ENCODE peak calls at places on chromosomes 12 and 14, in five cellular contexts. I is spleen, K is adrenal gland, T is AG04450, V is left ventricle myocardium inferior. P is an unnamed sample.

GRCh38 chr14:81062380-81062779 is 107.0 kb downstream of the TSHR start:
- DNase-seq in T (no peak), V (no peak), I (no peak), K (no peak), P (no peak)

GRCh38 chr14:58488550-58488949 is 61.0 kb downstream of the KIAA0586 start:
- DNase-seq in T (no peak), K (no peak), I (no peak), V (no peak), P (no peak)

GRCh38 chr12:120522568-120522967 is 6.4 kb downstream of the COQ5 start:
- DNase-seq in K (no peak), V (no peak), T (no peak), I (no peak), P (no peak)

GRCh38 chr12:80282761-80283160 is 161.3 kb upstream of the PTPRQ start:
- DNase-seq in V (no peak), K (no peak), T (no peak), I (no peak), P (no peak)

GRCh38 chr12:26878661-26879119 is 45.7 kb upstream of the ITPR2 start:
- DNase-seq in I (no peak), T (no peak), K (peak), V (peak), P (peak)

GRCh38 chr14:77140343-77140936 is 1.2 kb downstream of the ZDHHC22 start:
- DNase-seq in I (peak), K (no peak), T (no peak), V (no peak), P (no peak)

GRCh38 chr14:94394594-94395305 is 6.3 kb upstream of the SERPINA1 start:
- DNase-seq in I (peak), K (no peak), V (peak), T (no peak), P (peak)

GRCh38 chr12:15212877-15213276 is 8.3 kb downstream of the RERG start:
- DNase-seq in T (no peak), V (no peak), I (no peak), K (no peak), P (no peak)

GRCh38 chr12:63814146-63814774 is 30.2 kb upstream of the SRGAP1 start:
- DNase-seq in I (no peak), V (no peak), T (no peak), K (no peak), P (no peak)

DNA sequence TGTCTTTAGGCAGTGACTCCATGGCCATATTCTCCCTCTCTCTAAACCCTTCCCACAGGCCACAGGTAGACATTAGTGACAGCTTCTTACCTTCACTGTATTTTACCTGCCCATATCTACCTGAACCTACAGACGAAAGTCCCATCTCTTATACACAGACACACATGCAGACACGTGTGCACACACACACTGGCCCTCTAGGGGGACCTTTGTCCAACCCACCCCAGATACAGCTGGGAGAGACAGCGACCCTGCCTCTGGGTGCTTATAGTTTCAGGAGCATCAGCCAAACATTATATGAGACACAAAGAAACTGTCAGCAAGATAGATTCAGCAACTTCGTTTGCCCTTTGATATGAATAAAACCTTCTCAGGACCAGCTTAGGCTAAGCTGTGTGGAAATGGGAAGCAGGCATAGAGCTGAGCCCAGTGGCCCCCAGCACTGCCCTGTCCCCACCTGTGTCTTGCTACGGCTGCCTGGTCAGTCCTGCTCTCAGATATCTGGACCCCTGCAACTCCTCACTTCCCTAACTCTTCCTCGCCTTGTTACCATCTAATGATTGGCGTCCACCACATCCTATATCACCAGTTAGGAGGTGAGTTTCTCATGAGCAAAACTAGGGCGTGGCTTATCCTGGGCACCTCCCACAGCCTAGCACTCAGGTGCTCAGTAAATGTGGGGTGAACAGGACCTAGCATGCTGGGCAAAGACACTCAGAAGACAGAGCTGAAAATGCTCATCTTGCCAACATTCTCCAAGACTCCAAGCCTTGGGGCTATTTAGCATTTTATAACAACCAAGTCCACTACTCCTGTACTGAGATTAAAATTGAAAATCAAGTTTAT is 12.0 kb upstream of the CD9 start:
- DNase-seq in T (no peak), I (no peak), K (no peak), V (no peak), P (no peak)
- TF ChIP-seq CTCF in T (no peak), I (no peak), K (no peak), V (no peak), P (no peak)

GRCh38 chr14:104084251-104085002 is 1.1 kb upstream of the ASPG start:
- DNase-seq in V (no peak), I (no peak), T (no peak), K (no peak), P (no peak)

GRCh38 chr14:104086210-104086660 is 735 bp downstream of the ASPG start:
- DNase-seq in V (peak), T (no peak), I (no peak), K (no peak), P (no peak)

GRCh38 chr14:104086661-104087461 is 1.4 kb downstream of the ASPG start:
- DNase-seq in K (no peak), T (no peak), I (no peak), V (peak), P (no peak)

GRCh38 chr14:104085889-104086201 is 345 bp downstream of the ASPG start:
- DNase-seq in I (no peak), T (no peak), K (no peak), V (no peak), P (no peak)

DNA sequence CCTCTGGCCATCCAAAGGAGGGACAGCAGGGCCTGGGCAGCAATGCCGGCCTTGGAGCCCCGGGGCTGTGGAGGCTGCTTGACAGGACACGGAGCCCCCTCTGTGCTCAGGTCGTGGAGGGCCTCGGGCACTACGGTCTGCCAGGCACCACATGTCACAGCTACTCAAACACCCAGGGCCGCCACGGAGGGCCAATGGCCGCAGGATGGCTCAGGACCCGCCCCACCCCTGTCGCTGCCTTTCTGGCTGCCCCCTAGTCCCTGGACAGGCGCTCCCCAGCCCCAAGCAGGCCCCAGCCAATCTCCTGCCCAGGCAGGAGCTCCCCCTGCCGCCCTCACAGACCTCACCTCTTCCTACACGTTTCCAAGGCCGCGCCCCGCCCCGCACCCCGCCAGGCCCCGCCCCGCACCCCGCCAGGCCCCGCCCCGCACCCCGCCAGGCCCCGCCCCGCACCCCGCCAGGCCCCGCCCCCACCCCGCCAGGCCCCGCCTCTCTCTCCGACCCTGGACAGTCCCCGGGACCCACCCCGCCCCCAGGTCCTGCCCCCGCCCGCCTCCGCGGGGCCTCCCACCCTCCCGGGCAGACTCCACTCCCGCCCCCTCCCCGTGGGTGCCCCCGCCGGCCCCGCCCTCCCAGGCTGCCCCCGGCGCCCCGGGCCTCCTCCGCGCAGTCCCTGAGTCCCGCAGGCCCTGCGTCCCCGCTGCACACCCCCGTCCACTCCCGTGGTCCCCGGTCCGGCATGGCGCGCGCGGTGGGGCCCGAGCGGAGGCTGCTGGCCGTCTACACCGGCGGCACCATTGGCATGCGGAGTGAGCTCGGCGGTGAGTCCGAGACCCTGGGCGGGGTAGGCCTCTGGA is at the start of gene ASPG:
- DNase-seq in V (peak), I (peak), T (no peak), K (peak), P (no peak)
- H3K27ac ChIP-seq in V (peak), I (no peak), T (no peak), K (no peak), P (peak)

GRCh38 chr14:90060965-90061848 is 587 bp upstream of the KCNK13 start:
- DNase-seq in V (no peak), T (no peak), K (peak), I (no peak), P (no peak)

GRCh38 chr14:90058876-90059458 is 2.8 kb upstream of the KCNK13 start:
- DNase-seq in V (no peak), I (no peak), K (no peak), T (no peak), P (no peak)

GRCh38 chr14:90062852-90063539 is 1.2 kb downstream of the KCNK13 start:
- DNase-seq in I (no peak), T (no peak), V (no peak), K (no peak), P (no peak)

GRCh38 chr14:90061849-90062794 is at the start of gene KCNK13:
- DNase-seq in T (no peak), I (no peak), V (peak), K (peak), P (no peak)

GRCh38 chr14:90060312-90060964 is 1.4 kb upstream of the KCNK13 start:
- DNase-seq in K (peak), T (no peak), V (peak), I (no peak), P (no peak)
- TF ChIP-seq CTCF in K (peak), T (peak), V (peak), I (peak), P (peak)

DNA sequence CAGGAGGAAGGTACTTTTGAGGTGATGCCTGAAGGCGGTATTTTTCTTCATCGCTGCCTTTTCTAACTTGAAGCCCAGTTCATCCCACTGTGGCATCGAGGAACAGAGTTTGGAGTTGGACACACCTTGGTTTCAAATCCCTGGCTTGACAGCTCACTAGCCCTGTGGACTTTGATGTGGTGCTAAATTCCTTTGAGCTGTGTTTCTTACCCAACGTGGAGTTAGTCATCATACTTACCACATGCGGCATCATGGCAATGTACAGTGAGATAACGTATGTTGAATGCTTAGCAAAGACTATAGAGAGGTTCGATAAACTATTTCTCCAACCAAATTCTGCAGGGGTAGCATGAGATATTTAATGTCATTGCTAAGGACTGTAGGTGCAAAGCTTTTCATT is 3.4 kb downstream of the PLEKHG3 start:
- DNase-seq in T (peak), I (no peak), K (no peak), V (no peak), P (no peak)
- H3K27ac ChIP-seq in T (no peak), I (peak), K (no peak), V (peak), P (peak)

GRCh38 chr12:44034916-44035315 is 199.0 kb downstream of the TMEM117 start:
- DNase-seq in I (no peak), V (no peak), K (no peak), T (no peak), P (no peak)

GRCh38 chr12:44036875-44037443 is 201.1 kb downstream of the TMEM117 start:
- DNase-seq in K (no peak), I (no peak), V (no peak), T (no peak), P (no peak)

GRCh38 chr12:44029194-44029593 is 193.3 kb downstream of the TMEM117 start:
- DNase-seq in T (no peak), V (no peak), I (no peak), K (no peak), P (no peak)

DNA sequence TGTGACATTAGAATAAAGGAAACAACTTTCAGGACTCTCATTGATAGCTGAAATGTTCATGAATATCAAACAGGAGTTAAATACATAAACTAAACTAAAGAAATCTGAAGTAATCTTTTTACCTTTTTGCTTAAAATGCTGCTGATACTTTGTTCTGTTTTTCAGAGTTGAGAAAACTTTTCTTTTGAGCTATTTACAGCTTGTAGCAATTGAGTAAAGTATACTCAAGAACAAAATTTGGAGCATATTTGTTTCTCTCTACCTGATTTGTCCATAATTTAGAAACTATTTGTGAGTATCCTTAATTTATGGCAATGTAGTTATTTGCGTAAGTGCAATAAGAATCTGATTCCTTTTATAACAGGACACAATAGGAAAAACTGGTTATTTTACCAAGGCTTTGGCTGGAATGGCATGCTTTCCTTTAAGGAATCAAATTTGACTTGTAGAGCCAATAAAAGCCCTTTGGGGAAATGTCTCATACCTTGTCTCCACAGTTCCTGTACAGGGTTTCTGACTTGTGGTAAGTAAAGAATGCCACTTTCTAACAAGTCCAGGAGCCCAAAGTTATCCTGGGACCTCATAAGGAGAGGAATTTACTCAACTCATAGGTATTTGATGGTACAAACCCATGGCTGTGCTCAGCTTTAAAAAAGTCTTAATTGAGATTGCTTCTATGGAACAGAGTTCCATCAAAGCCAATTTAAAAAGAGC is 195.7 kb downstream of the TMEM117 start:
- DNase-seq in V (no peak), I (no peak), K (no peak), T (no peak), P (no peak)
- TF ChIP-seq CTCF in V (no peak), I (no peak), K (no peak), T (no peak), P (no peak)

DNA sequence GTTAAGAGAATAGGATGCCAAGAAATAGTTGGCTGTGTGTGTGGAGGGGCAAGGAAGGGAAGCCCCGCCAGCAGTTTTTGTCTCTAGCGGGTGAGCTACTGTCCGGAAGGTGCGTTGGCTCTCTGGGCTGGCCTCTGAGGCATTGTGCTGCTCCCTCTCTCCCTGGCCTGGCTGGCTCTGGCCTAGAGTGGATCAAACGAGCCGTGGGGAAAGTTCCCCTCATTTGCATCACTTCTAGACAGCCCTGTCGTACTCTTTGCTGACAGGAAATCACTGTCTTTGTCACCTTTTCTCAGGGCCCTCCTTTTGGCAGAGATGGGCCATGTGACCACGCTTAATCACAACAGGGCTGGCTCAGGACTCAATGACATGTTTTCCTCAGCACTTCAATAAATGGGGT is 236.1 kb upstream of the NPAS3 start:
- DNase-seq in K (peak), T (no peak), V (peak), I (no peak), P (peak)
- H3K27ac ChIP-seq in K (no peak), T (no peak), V (peak), I (peak), P (peak)

DNA sequence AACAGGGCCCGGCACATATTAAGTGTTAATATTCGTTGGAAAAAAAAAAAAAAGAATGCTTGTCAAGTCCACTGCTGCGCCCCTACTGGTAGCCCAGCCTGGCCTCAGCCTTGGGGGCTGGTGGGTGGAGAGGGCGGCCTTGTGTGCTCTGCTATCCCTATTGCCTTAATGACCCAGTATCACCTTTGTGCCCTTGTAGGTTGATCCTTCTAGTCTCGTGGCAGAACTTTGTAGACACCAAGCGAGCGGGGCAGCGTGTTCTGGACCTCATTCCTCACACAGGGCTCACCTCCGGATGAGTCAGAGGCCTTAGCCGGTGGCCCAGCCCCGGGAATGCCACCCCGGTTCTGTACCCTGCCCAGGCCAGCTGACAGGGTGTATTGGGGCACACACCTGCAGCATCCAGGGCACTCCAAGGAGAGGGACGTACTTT is 1.8 kb upstream of the RCOR1 start:
- DNase-seq in V (no peak), I (peak), T (no peak), K (peak), P (no peak)
- TF ChIP-seq CTCF in V (peak), I (peak), T (peak), K (peak), P (peak)

P was measured in right atrium auricular region.